ENCODE peak calls at places on chromosomes 7 and 10, in five cellular contexts. Z, I, T, X and A are unnamed samples. For H3K4me1, the result is how much of the 10 kb centered on the place peaks cover.

GRCh38 chr7:87330942-87331341 is 14.5 kb upstream of the CROT start:
- DNase-seq in I (no peak), X (no peak), T (no peak), Z (no peak), A (no peak)

GRCh38 chr7:105530126-105530525 is 1.9 kb upstream of the RINT1 start:
- DNase-seq in I (no peak), X (no peak), T (no peak), Z (no peak), A (no peak)

GRCh38 chr7:105153531-105153930 is 139.5 kb downstream of the KMT2E start:
- DNase-seq in X (no peak), T (no peak), I (no peak), Z (no peak), A (no peak)

GRCh38 chr7:20786049-20786412 is 655 bp downstream of the SP8 start:
- DNase-seq in I (no peak), T (no peak), X (no peak), Z (no peak), A (no peak)

GRCh38 chr10:95377950-95378349 is 87.1 kb upstream of the PDLIM1 start:
- DNase-seq in T (no peak), I (no peak), Z (no peak), X (no peak), A (no peak)

GRCh38 chr10:28215930-28216329 is 86.9 kb downstream of the MPP7 start:
- DNase-seq in T (no peak), Z (peak), X (no peak), I (peak), A (no peak)

GRCh38 chr10:132942740-132943554 is 577 bp upstream of the CFAP46 start:
- DNase-seq in Z (no peak), I (no peak), X (peak), T (no peak), A (no peak)

GRCh38 chr10:22714524-22715289 is at the start of gene PIP4K2A:
- DNase-seq in X (peak), T (peak), I (peak), Z (peak), A (peak)

GRCh38 chr10:126061526-126061925 is 165.2 kb downstream of the FANK1 start:
- DNase-seq in Z (no peak), X (no peak), T (no peak), I (no peak), A (no peak)

GRCh38 chr7:141362580-141363435 is 188.4 kb upstream of the AGK start:
- DNase-seq in I (no peak), T (peak), X (peak), Z (peak), A (peak)

GRCh38 chr10:63268798-63269503 is 135.8 kb downstream of the NRBF2 start:
- DNase-seq in I (peak), T (peak), Z (peak), X (peak), A (peak)
- H3K4me3 ChIP-seq in I (peak), T (peak), Z (peak), X (peak), A (peak)

GRCh38 chr7:18287482-18287881 is 208.1 kb upstream of the HDAC9 start:
- DNase-seq in I (no peak), X (no peak), Z (no peak), T (no peak), A (no peak)
- H3K4me1 ChIP-seq in I (under half), X (under half), Z (under half), T (under half), A (under half)

DNA sequence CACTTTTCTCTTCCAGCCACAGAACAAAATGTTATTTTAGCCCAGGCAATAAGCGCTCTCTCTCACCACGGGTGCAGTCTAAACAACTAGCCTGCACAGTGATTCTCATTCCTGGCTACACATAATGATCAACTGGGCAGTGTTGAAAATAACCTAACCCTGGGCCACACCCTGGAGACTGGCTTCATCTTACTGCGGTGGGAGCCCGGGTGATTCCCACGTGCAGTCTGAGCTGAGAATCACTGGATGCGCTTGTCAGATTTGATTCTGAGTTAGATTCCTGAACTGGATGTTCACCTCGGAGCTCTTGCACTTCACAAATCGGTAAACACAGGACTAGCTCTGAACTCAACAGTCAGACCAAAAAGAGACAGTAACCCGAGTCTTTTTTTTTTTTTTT is 14.9 kb downstream of the ZC3HAV1 start:
- DNase-seq in X (peak), T (no peak), Z (no peak), I (no peak), A (no peak)
- H3K9ac ChIP-seq in X (no peak), T (no peak), Z (no peak), I (no peak), A (peak)

DNA sequence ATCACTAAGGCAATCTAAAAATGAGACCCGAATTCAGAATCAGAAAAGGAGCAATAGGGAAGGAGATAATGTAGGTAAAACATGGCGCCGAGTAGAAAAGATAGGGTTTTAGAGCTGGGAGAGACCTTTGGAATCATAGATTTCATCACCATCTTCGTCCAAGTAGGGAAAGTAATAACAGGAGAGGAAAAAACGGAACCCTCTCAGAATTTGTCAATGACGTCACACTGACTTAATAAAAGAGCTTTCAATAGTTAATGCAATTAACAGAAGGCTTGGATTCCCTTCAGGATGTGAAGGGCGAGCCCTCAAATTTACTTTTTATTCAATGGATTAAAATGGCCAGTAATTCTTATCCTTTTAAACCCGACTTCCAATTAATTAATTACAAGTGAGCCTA is 959 bp upstream of the UBN2 start:
- DNase-seq in T (no peak), I (no peak), X (no peak), Z (no peak), A (no peak)
- H3K4me3 ChIP-seq in T (peak), I (no peak), X (peak), Z (peak), A (peak)

DNA sequence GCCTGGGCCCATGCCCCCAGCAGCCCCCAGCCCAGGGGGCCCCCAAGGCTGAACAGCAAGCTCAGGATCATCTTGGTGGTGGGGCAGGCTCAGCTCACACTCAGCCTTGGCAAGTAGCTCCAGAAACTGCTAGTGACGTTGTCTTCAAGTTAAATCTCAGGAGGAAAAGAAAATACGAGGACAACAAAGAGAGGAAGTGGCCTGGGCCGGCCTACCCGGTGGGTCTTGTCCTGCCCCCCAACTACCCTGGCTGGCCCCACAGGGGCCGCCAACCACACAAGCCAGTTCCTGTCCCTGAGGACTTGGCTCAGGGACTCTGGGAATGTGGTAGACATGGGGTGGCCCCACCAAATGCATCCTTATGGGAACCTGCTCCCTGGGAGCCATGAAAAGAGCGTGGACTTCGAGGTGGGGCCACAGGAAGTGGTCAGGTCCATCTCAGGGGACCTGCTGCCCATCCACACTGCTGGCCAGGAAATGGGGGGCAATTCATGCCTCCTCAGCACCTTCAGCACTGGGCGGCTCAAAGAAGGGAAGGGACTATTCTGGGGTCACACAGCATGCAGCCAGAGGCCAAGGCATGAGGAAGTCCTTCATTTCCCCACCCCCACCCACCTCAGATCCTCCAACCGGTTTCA is at the start of gene MMRN2:
- DNase-seq in Z (no peak), X (no peak), T (no peak), I (no peak), A (no peak)
- H3K4me1 ChIP-seq in Z (under half), X (under half), T (under half), I (half or more), A (half or more)